ENCODE peak calls at places on chromosomes 3 and 15, in six cellular contexts. One of them, this sample, is unnamed. For H3K4me1, the result is how much of the 10 kb centered on the place peaks cover.

GRCh38 chr15:45134682-45135604 is 5.1 kb downstream of the DUOX1 start:
- DNase-seq in right lobe of liver: no peak
- DNase-seq in SJSA1: no peak
- DNase-seq in endodermal cell: peak
- DNase-seq in left lung: no peak
- DNase-seq in MM.1S: no peak
- DNase-seq in this sample: no peak

GRCh38 chr15:77418341-77419049 is 1.4 kb downstream of the PEAK1 start:
- DNase-seq in left lung: no peak
- DNase-seq in right lobe of liver: no peak
- DNase-seq in SJSA1: no peak
- DNase-seq in MM.1S: no peak
- DNase-seq in endodermal cell: no peak
- DNase-seq in this sample: no peak

GRCh38 chr3:76307556-76307955 is 522.2 kb upstream of the ZNF717 start:
- DNase-seq in endodermal cell: no peak
- DNase-seq in left lung: no peak
- DNase-seq in right lobe of liver: no peak
- DNase-seq in MM.1S: no peak
- DNase-seq in SJSA1: no peak
- DNase-seq in this sample: no peak

GRCh38 chr3:172687501-172687900 is 23.4 kb downstream of the NCEH1 start:
- DNase-seq in SJSA1: no peak
- DNase-seq in right lobe of liver: no peak
- DNase-seq in endodermal cell: no peak
- DNase-seq in MM.1S: no peak
- DNase-seq in left lung: no peak
- DNase-seq in this sample: no peak

GRCh38 chr15:90234519-90234988 is 545 bp downstream of the GDPGP1 start:
- DNase-seq in MM.1S: no peak
- DNase-seq in endodermal cell: no peak
- DNase-seq in SJSA1: no peak
- DNase-seq in right lobe of liver: no peak
- DNase-seq in left lung: no peak
- DNase-seq in this sample: no peak

GRCh38 chr15:62363913-62364312 is 198.8 kb upstream of the C2CD4B start:
- DNase-seq in MM.1S: no peak
- DNase-seq in right lobe of liver: no peak
- DNase-seq in SJSA1: no peak
- DNase-seq in left lung: no peak
- DNase-seq in endodermal cell: no peak
- DNase-seq in this sample: no peak

GRCh38 chr3:65556934-65557577 is 481.7 kb downstream of the MAGI1 start:
- DNase-seq in SJSA1: no peak
- DNase-seq in endodermal cell: no peak
- DNase-seq in MM.1S: no peak
- DNase-seq in right lobe of liver: no peak
- DNase-seq in left lung: no peak
- DNase-seq in this sample: no peak

GRCh38 chr3:22759636-22760310 is 443.4 kb upstream of the UBE2E2 start:
- DNase-seq in endodermal cell: no peak
- DNase-seq in left lung: no peak
- DNase-seq in MM.1S: no peak
- DNase-seq in SJSA1: no peak
- DNase-seq in right lobe of liver: no peak
- DNase-seq in this sample: no peak

GRCh38 chr3:48465531-48466378 is 19.2 kb downstream of the ATRIP start:
- DNase-seq in left lung: peak
- DNase-seq in SJSA1: peak
- DNase-seq in MM.1S: peak
- DNase-seq in right lobe of liver: peak
- DNase-seq in endodermal cell: peak
- DNase-seq in this sample: peak

GRCh38 chr15:27361418-27361817 is 390.4 kb downstream of the GABRG3 start:
- DNase-seq in right lobe of liver: no peak
- DNase-seq in SJSA1: no peak
- DNase-seq in endodermal cell: no peak
- DNase-seq in MM.1S: no peak
- DNase-seq in left lung: no peak
- DNase-seq in this sample: no peak

GRCh38 chr15:75158402-75158801 is 43.3 kb upstream of the C15orf39 start:
- DNase-seq in left lung: no peak
- DNase-seq in right lobe of liver: no peak
- DNase-seq in SJSA1: no peak
- DNase-seq in MM.1S: no peak
- DNase-seq in endodermal cell: peak
- DNase-seq in this sample: no peak

GRCh38 chr3:13873818-13874217 is 6.1 kb downstream of the WNT7A start:
- DNase-seq in left lung: no peak
- DNase-seq in right lobe of liver: no peak
- DNase-seq in MM.1S: no peak
- DNase-seq in SJSA1: no peak
- DNase-seq in endodermal cell: peak
- DNase-seq in this sample: no peak

GRCh38 chr3:173404156-173404555 is 6.6 kb downstream of the NLGN1 start:
- DNase-seq in SJSA1: no peak
- DNase-seq in right lobe of liver: no peak
- DNase-seq in MM.1S: no peak
- DNase-seq in left lung: no peak
- DNase-seq in endodermal cell: no peak
- DNase-seq in this sample: no peak

DNA sequence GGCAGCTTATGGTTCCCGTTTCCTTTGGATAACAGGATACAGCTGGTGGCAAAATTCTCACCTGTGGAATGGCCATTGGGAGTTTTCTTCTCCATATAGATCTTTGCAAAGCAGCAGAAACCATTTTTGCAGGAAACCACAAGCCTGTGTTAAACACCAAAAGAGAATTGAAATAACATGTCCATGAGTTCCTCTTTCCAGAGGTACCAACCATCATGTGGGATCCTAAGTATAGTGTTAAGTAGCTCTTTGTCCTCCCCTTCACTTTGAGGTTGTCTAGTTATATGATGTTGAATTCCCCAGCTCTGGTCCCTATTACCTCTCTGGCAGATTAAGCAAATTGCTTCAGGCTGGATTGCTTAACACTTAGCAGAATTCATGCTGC is 94.9 kb downstream of the AKAP13 start:
- DNase-seq in SJSA1: no peak
- DNase-seq in right lobe of liver: no peak
- DNase-seq in endodermal cell: no peak
- DNase-seq in left lung: no peak
- DNase-seq in MM.1S: peak
- DNase-seq in this sample: no peak
- H3K4me1 ChIP-seq in SJSA1: half or more
- H3K4me1 ChIP-seq in right lobe of liver: under half
- H3K4me1 ChIP-seq in endodermal cell: under half
- H3K4me1 ChIP-seq in left lung: under half
- H3K4me1 ChIP-seq in MM.1S: under half
- H3K4me1 ChIP-seq in this sample: under half

GRCh38 chr3:32816439-32817194 is 1.2 kb upstream of the TRIM71 start:
- DNase-seq in left lung: peak
- DNase-seq in MM.1S: no peak
- DNase-seq in right lobe of liver: no peak
- DNase-seq in endodermal cell: peak
- DNase-seq in SJSA1: no peak
- DNase-seq in this sample: peak

GRCh38 chr3:32818431-32819085 is 761 bp downstream of the TRIM71 start:
- DNase-seq in SJSA1: no peak
- DNase-seq in right lobe of liver: no peak
- DNase-seq in MM.1S: no peak
- DNase-seq in left lung: peak
- DNase-seq in endodermal cell: peak
- DNase-seq in this sample: no peak

GRCh38 chr3:32815812-32816438 is 1.9 kb upstream of the TRIM71 start:
- DNase-seq in MM.1S: no peak
- DNase-seq in endodermal cell: peak
- DNase-seq in right lobe of liver: no peak
- DNase-seq in SJSA1: no peak
- DNase-seq in left lung: no peak
- DNase-seq in this sample: no peak

GRCh38 chr3:32817561-32818430 is at the start of gene TRIM71:
- DNase-seq in endodermal cell: peak
- DNase-seq in MM.1S: no peak
- DNase-seq in SJSA1: no peak
- DNase-seq in left lung: peak
- DNase-seq in right lobe of liver: no peak
- DNase-seq in this sample: no peak

DNA sequence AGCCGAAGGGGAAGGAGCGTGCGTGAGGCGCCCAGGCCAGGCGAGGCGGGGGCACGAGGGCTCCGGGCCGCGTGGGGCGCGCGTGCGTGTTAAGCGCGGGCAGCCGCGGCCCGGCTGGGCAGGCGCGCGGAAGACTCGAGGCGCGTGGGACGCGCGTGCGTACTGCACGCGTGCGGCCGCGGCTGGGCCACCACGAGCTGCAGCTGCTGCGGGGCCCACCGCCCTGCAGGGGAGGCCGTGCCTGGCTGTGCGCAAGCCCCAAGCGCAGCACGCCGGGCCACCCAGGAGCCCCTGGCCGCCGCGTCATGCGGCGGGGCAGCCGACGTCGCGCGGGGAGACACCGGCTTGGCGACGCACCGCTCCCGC is 619 bp upstream of the TRIM71 start:
- DNase-seq in MM.1S: no peak
- DNase-seq in left lung: peak
- DNase-seq in SJSA1: no peak
- DNase-seq in right lobe of liver: no peak
- DNase-seq in endodermal cell: peak
- DNase-seq in this sample: no peak
- H3K4me1 ChIP-seq in MM.1S: under half
- H3K4me1 ChIP-seq in left lung: half or more
- H3K4me1 ChIP-seq in SJSA1: under half
- H3K4me1 ChIP-seq in right lobe of liver: under half
- H3K4me1 ChIP-seq in endodermal cell: under half
- H3K4me1 ChIP-seq in this sample: under half

GRCh38 chr3:32281570-32282106 is 43.2 kb downstream of the CMTM8 start:
- DNase-seq in MM.1S: no peak
- DNase-seq in right lobe of liver: no peak
- DNase-seq in SJSA1: no peak
- DNase-seq in endodermal cell: no peak
- DNase-seq in left lung: no peak
- DNase-seq in this sample: no peak

GRCh38 chr3:32282578-32282977 is 44.1 kb downstream of the CMTM8 start:
- DNase-seq in MM.1S: no peak
- DNase-seq in endodermal cell: peak
- DNase-seq in right lobe of liver: no peak
- DNase-seq in left lung: no peak
- DNase-seq in SJSA1: no peak
- DNase-seq in this sample: no peak

GRCh38 chr3:32285910-32286309 is 47.4 kb downstream of the CMTM8 start:
- DNase-seq in left lung: no peak
- DNase-seq in endodermal cell: no peak
- DNase-seq in SJSA1: no peak
- DNase-seq in MM.1S: no peak
- DNase-seq in right lobe of liver: no peak
- DNase-seq in this sample: no peak

GRCh38 chr3:32284443-32284842 is 46.0 kb downstream of the CMTM8 start:
- DNase-seq in MM.1S: no peak
- DNase-seq in left lung: no peak
- DNase-seq in right lobe of liver: no peak
- DNase-seq in SJSA1: no peak
- DNase-seq in endodermal cell: no peak
- DNase-seq in this sample: no peak

DNA sequence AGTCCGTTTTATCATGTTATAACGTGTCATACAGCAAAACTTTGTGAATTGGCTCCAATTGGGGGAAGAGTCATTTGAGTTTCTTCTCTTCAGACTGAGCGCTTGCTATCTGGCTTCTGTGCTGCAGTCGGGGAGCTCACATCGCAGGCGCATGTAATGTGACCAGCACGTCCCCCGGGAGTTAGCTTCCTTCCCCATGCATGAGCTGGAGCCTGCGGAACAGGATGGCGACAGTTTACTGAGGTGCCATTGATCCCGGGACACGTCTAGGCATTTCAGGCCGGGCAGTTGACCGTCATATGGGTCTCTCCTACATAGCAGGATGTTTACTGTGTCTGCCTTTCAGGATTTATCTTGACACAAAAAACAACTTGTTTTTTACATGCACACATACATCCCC is 44.8 kb downstream of the CMTM8 start:
- DNase-seq in SJSA1: no peak
- DNase-seq in right lobe of liver: no peak
- DNase-seq in MM.1S: no peak
- DNase-seq in endodermal cell: peak
- DNase-seq in left lung: no peak
- DNase-seq in this sample: no peak
- H3K4me1 ChIP-seq in SJSA1: under half
- H3K4me1 ChIP-seq in right lobe of liver: under half
- H3K4me1 ChIP-seq in MM.1S: under half
- H3K4me1 ChIP-seq in endodermal cell: under half
- H3K4me1 ChIP-seq in left lung: under half
- H3K4me1 ChIP-seq in this sample: under half

DNA sequence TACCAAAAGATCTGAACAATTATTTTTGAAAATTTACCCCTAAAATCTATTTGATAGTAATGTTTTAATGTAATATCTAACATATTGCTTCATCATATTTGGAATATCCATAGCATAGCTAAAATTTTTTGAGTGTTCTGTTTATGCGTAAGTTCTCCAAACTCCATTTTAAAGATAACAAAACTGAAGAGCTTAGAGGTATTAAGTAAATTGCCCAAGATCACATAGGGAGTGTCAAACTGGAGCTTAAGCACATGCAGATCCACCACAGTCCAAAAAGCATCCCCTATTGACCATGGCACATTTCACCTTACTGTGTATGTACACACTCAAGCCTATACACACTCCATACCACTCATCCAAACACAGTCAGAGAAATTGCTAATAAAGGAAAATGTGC is 85.2 kb upstream of the TGFBR2 start:
- DNase-seq in right lobe of liver: no peak
- DNase-seq in MM.1S: no peak
- DNase-seq in endodermal cell: no peak
- DNase-seq in left lung: no peak
- DNase-seq in SJSA1: no peak
- DNase-seq in this sample: no peak
- H3K4me1 ChIP-seq in right lobe of liver: under half
- H3K4me1 ChIP-seq in MM.1S: under half
- H3K4me1 ChIP-seq in endodermal cell: under half
- H3K4me1 ChIP-seq in left lung: under half
- H3K4me1 ChIP-seq in SJSA1: under half
- H3K4me1 ChIP-seq in this sample: under half

GRCh38 chr3:53042654-53043053 is 3.2 kb downstream of the SFMBT1 start:
- DNase-seq in MM.1S: no peak
- DNase-seq in right lobe of liver: no peak
- DNase-seq in endodermal cell: no peak
- DNase-seq in left lung: no peak
- DNase-seq in SJSA1: no peak
- DNase-seq in this sample: no peak
- H3K4me1 ChIP-seq in MM.1S: under half
- H3K4me1 ChIP-seq in right lobe of liver: under half
- H3K4me1 ChIP-seq in endodermal cell: under half
- H3K4me1 ChIP-seq in left lung: under half
- H3K4me1 ChIP-seq in SJSA1: under half
- H3K4me1 ChIP-seq in this sample: under half

GRCh38 chr3:52244061-52244628 is 1.4 kb upstream of the PPM1M start:
- DNase-seq in right lobe of liver: no peak
- DNase-seq in endodermal cell: no peak
- DNase-seq in left lung: peak
- DNase-seq in SJSA1: peak
- DNase-seq in MM.1S: no peak
- DNase-seq in this sample: no peak
- H3K4me1 ChIP-seq in right lobe of liver: under half
- H3K4me1 ChIP-seq in endodermal cell: under half
- H3K4me1 ChIP-seq in left lung: half or more
- H3K4me1 ChIP-seq in SJSA1: under half
- H3K4me1 ChIP-seq in MM.1S: under half
- H3K4me1 ChIP-seq in this sample: under half

GRCh38 chr3:30617653-30618052 is 11.3 kb downstream of the TGFBR2 start:
- DNase-seq in right lobe of liver: no peak
- DNase-seq in endodermal cell: no peak
- DNase-seq in MM.1S: no peak
- DNase-seq in SJSA1: no peak
- DNase-seq in left lung: no peak
- DNase-seq in this sample: no peak
- H3K4me1 ChIP-seq in right lobe of liver: under half
- H3K4me1 ChIP-seq in endodermal cell: under half
- H3K4me1 ChIP-seq in MM.1S: under half
- H3K4me1 ChIP-seq in SJSA1: under half
- H3K4me1 ChIP-seq in left lung: half or more
- H3K4me1 ChIP-seq in this sample: under half

This sample was measured in iPS DF 6.9.